ENCODE peak calls at places on chromosomes 13 and 19, in five cellular contexts. A is stimulated activated CD8-positive, alpha-beta memory T cell treated with anti-CD3 and anti-CD28 coated beads, Interleukin-4, amount 100 ng/mL, for 24 hours; H is GDM1; R is NCI-H187; B is Peyer's patch. C is an unnamed sample.

GRCh38 chr13:101700598-101700997 is 248.1 kb downstream of the ITGBL1 start:
- DNase-seq in A (no peak), H (no peak), R (no peak), B (no peak), C (no peak)

GRCh38 chr19:50024719-50025021 is 502 bp downstream of the VRK3 start:
- DNase-seq in H (no peak), B (no peak), R (no peak), A (no peak), C (no peak)

GRCh38 chr13:32940601-32941000 is 75.6 kb upstream of the KL start:
- DNase-seq in R (no peak), A (no peak), H (peak; percentile 83), B (no peak), C (no peak)

GRCh38 chr13:45592758-45593157 is 22.8 kb downstream of the ERICH6B start:
- DNase-seq in R (no peak), A (no peak), H (no peak), B (no peak), C (no peak)

GRCh38 chr13:33937373-33938087 is 119.6 kb downstream of the RFC3 start:
- DNase-seq in H (no peak), B (no peak), A (no peak), R (no peak), C (no peak)

GRCh38 chr19:33373701-33374405 is at the start of gene CEBPG:
- DNase-seq in H (no peak), A (peak; percentile 34), B (no peak), R (no peak), C (no peak)

GRCh38 chr13:95834134-95834765 is 157.3 kb downstream of the DNAJC3 start:
- DNase-seq in H (peak; percentile 68), B (peak; percentile 69), A (peak; percentile 31), R (peak; percentile 64), C (no peak)

GRCh38 chr13:45439000-45439399 is 20.8 kb upstream of the SLC25A30 start:
- DNase-seq in A (no peak), R (no peak), B (no peak), H (no peak), C (no peak)

GRCh38 chr19:39825531-39826076 is 8.4 kb downstream of the DYRK1B start:
- DNase-seq in H (no peak), R (no peak), A (no peak), B (no peak), C (no peak)

GRCh38 chr19:45468803-45469131 is 971 bp downstream of the FOSB start:
- DNase-seq in A (no peak), H (no peak), B (no peak), R (no peak), C (no peak)

GRCh38 chr13:91136806-91137205 is 210.7 kb upstream of the MIR17HG start:
- DNase-seq in A (no peak), R (no peak), B (no peak), H (no peak), C (no peak)

GRCh38 chr13:114148521-114148855 is 16.1 kb upstream of the RASA3 start:
- DNase-seq in R (no peak), A (peak; percentile 65), B (peak; percentile 50), H (peak; percentile 93), C (no peak)

GRCh38 chr13:83796364-83796763 is 85.9 kb downstream of the SLITRK1 start:
- DNase-seq in A (no peak), B (no peak), R (no peak), H (no peak), C (no peak)

GRCh38 chr13:40981949-40982348 is 37.2 kb downstream of the ELF1 start:
- DNase-seq in B (no peak), R (no peak), A (no peak), H (no peak), C (no peak)